ENCODE peak calls at places on chromosomes 4 and X, in four cellular contexts. Z is choroid plexus epithelial cell; H is left lung; T is naive thymus-derived CD4-positive, alpha-beta T cell. U is an unnamed sample.

GRCh38 chr4:55543858-55544257 is 2.9 kb downstream of the CLOCK start:
- DNase-seq in H (no peak), Z (no peak), T (no peak), U (peak; percentile 50)

GRCh38 chr4:35250771-35251170 is 993.5 kb downstream of the ARAP2 start:
- DNase-seq in H (no peak), T (no peak), Z (peak; percentile 4), U (peak; percentile 54)

GRCh38 chr4:165784672-165785071 is 88.4 kb upstream of the TLL1 start:
- DNase-seq in T (no peak), Z (no peak), H (no peak), U (no peak)

GRCh38 chr4:54165438-54165837 is 63.7 kb upstream of the PDGFRA start:
- DNase-seq in T (no peak), H (no peak), Z (peak; percentile 92), U (peak; percentile 81)

GRCh38 chr4:4719446-4719845 is 140.0 kb upstream of the MSX1 start:
- DNase-seq in H (no peak), Z (no peak), T (no peak), U (no peak)

GRCh38 chr4:184845367-184846011 is 19.7 kb upstream of the ACSL1 start:
- DNase-seq in T (no peak), H (no peak), Z (peak; percentile 58), U (peak; percentile 81)

GRCh38 chrX:48676893-48677270 is 6.7 kb upstream of the WAS start:
- DNase-seq in T (no peak), Z (no peak), H (no peak), U (peak; percentile 4)

GRCh38 chrX:85995641-85996040 is 51.7 kb downstream of the CHM start:
- DNase-seq in T (no peak), H (no peak), Z (no peak), U (no peak)

GRCh38 chr4:1476140-1476513 is 69.9 kb upstream of the NKX1-1 start:
- DNase-seq in Z (no peak), T (no peak), H (no peak), U (no peak)

GRCh38 chr4:186485621-186486062 is 69.7 kb downstream of the MTNR1A start:
- DNase-seq in T (no peak), H (peak; percentile 62), Z (no peak), U (peak; percentile 3)
- H3K4me3 ChIP-seq in T (no peak overlapping the region), H (no peak overlapping the region), Z (no peak overlapping the region), U (peak overlapping the region; percentile 23)

GRCh38 chrX:71623105-71623450 is 4.8 kb upstream of the CXCR3 start:
- DNase-seq in T (no peak), Z (no peak), H (no peak), U (no peak)
- H3K4me3 ChIP-seq in T (peak overlapping the region; percentile 24), Z (no peak overlapping the region), H (no peak overlapping the region), U (no peak overlapping the region)

GRCh38 chrX:639151-639550 is 8.6 kb downstream of the SHOX start:
- DNase-seq in Z (no peak), T (no peak), H (no peak), U (no peak)
- H3K4me3 ChIP-seq in Z (no peak overlapping the region), T (no peak overlapping the region), H (no peak overlapping the region), U (no peak overlapping the region)

GRCh38 chr4:5893591-5893990 is 705 bp upstream of the CRMP1 start:
- DNase-seq in Z (no peak), H (no peak), T (no peak), U (no peak)
- H3K4me3 ChIP-seq in Z (no peak overlapping the region), H (no peak overlapping the region), T (no peak overlapping the region), U (no peak overlapping the region)

GRCh38 chrX:2587146-2587545 is 86.4 kb upstream of the DHRSX start:
- DNase-seq in H (no peak), Z (no peak), T (no peak), U (no peak)

GRCh38 chrX:2584216-2584615 is 83.4 kb upstream of the DHRSX start:
- DNase-seq in H (no peak), Z (no peak), T (no peak), U (no peak)

GRCh38 chrX:2588049-2588448 is 87.3 kb upstream of the DHRSX start:
- DNase-seq in T (no peak), H (no peak), Z (no peak), U (no peak)

GRCh38 chrX:2583194-2584162 is 82.7 kb upstream of the DHRSX start:
- DNase-seq in H (no peak), T (no peak), Z (no peak), U (no peak)

GRCh38 chrX:2584659-2585470 is 84.1 kb upstream of the DHRSX start:
- DNase-seq in Z (no peak), H (no peak), T (no peak), U (peak; percentile 45)
- H3K4me3 ChIP-seq in Z (no peak overlapping the region), H (no peak overlapping the region), T (no peak overlapping the region), U (no peak overlapping the region)

DNA sequence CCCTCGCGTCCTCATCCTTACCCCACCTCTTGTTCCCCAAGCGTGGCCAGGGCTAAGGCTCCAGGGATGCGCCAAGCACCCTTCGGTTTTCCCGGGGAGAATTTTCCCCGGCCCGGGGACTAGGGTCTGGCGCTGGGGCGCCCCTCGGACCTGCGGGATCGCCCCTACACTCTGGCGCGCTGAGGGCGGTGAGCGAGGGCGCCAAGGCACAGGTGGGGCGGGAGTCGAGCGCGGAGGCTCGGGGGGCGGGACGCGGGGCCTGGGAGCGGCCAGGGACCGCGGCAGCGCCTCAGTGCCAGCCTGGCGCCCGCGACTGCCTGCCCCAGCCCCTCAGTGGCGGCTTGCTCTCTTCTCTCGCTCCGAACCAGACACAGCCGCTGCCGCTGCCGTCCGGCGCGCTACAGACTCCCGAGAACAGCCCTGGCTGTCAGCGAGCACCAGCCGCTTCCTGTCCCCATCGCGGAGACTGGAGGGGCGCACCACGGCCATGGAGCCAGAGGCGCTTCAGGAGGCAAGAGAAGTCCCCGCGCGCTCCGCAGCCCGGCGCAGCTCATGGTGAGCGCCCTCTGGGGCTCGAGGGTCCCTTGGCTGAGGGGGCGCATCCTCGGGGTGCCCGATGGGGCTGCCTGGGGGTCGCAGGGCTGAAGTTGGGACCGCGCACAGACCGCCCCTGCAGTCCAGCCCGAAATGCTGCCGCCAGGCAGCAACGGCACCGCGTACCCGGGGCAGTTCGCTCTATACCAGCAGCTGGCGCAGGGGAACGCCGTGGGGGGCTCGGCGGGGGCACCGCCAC is at the start of gene DRD5:
- DNase-seq in H (peak; percentile 76), T (no peak), Z (no peak), U (no peak)
- H3K4me3 ChIP-seq in H (no peak within 1 kb of the TSS), T (no peak within 1 kb of the TSS), Z (no peak within 1 kb of the TSS), U (no peak within 1 kb of the TSS)

GRCh38 chrX:18886005-18886343 is 97.9 kb downstream of the PHKA2 start:
- DNase-seq in Z (no peak), H (no peak), T (peak; percentile 30), U (no peak)
- H3K4me3 ChIP-seq in Z (peak overlapping the region; percentile 53), H (peak overlapping the region; percentile 3), T (peak overlapping the region; percentile 56), U (peak overlapping the region; percentile 38)

GRCh38 chr4:23887989-23888388 is 1.9 kb downstream of the PPARGC1A start:
- DNase-seq in T (no peak), H (no peak), Z (no peak), U (no peak)

GRCh38 chr4:23889814-23890269 is at the start of gene PPARGC1A:
- DNase-seq in Z (peak; percentile 39), H (no peak), T (peak; percentile 21), U (peak; percentile 40)

GRCh38 chr4:23889368-23889767 is 479 bp downstream of the PPARGC1A start:
- DNase-seq in T (peak; percentile 0), H (no peak), Z (no peak), U (no peak)

GRCh38 chr4:23887173-23887572 is 2.7 kb downstream of the PPARGC1A start:
- DNase-seq in Z (no peak), H (no peak), T (no peak), U (no peak)

GRCh38 chr4:23888421-23889319 is 1.2 kb downstream of the PPARGC1A start:
- DNase-seq in T (no peak), H (no peak), Z (peak; percentile 51), U (peak; percentile 28)
- H3K4me3 ChIP-seq in T (peak overlapping the region; percentile 26), H (peak overlapping the region; percentile 39), Z (peak overlapping the region; percentile 44), U (peak overlapping the region; percentile 44)

DNA sequence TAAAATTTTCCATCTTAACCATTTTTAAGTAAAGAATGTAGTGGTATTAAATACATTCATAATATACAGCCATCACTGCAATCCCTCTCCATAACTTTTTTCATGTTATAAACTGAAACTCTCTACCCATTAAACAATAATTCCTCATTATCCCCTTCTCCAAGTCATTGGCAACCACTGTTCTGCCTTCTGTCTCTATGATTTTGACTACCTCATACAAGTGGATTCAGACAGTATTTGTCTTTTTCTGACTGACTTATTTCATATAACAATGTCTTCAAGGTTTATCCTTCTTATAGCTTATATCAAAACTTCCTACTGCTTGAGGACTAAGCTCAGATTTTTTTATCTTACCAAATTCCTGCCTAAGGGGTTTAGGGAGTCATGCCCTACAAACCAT is 1723.1 kb upstream of the AGA start:
- DNase-seq in H (no peak), Z (no peak), T (no peak), U (no peak)
- H3K4me3 ChIP-seq in H (no peak overlapping the region), Z (no peak overlapping the region), T (no peak overlapping the region), U (no peak overlapping the region)

GRCh38 chr4:151031831-151032605 is 16.9 kb upstream of the LRBA start:
- DNase-seq in T (no peak), Z (peak; percentile 42), H (peak; percentile 43), U (peak; percentile 87)
- H3K4me3 ChIP-seq in T (no peak overlapping the region), Z (no peak overlapping the region), H (no peak overlapping the region), U (no peak overlapping the region)

U was measured in epithelial cell of esophagus.